ENCODE peak calls at places on chromosomes 4 and X, in nine cellular contexts. G is breast epithelium, Y is lung, H is fibroblast of lung, K is AG10803, A is NT2/D1, D is OCI-LY7, W is lower lobe of right lung, C is coronary artery. T is an unnamed sample.

GRCh38 chr4:176229645-176230044 is 34.3 kb upstream of the SPATA4 start:
- DNase-seq in D (no peak), G (no peak), Y (no peak), H (no peak), A (no peak), C (no peak), K (no peak), W (no peak), T (no peak)

GRCh38 chr4:163693776-163694175 is 199.3 kb downstream of the TMA16 start:
- DNase-seq in H (peak; percentile 53), D (no peak), W (no peak), G (no peak), A (no peak), C (no peak), K (no peak), Y (no peak), T (no peak)

GRCh38 chr4:10205223-10205622 is 88.6 kb upstream of the WDR1 start:
- DNase-seq in D (no peak), G (no peak), C (no peak), H (no peak), Y (no peak), K (peak; percentile 21), A (no peak), W (no peak), T (no peak)

GRCh38 chr4:102862016-102862415 is 6.8 kb upstream of the CISD2 start:
- DNase-seq in K (no peak), A (no peak), C (no peak), W (no peak), G (no peak), Y (no peak), H (no peak), D (no peak), T (no peak)

GRCh38 chr4:158884280-158884679 is 115.5 kb downstream of the FNIP2 start:
- DNase-seq in K (peak; percentile 14), H (no peak), D (no peak), C (no peak), Y (no peak), G (no peak), W (no peak), A (no peak), T (no peak)

GRCh38 chrX:13180807-13181206 is 136.4 kb upstream of the FAM9C start:
- DNase-seq in Y (no peak), C (no peak), K (peak; percentile 64), D (no peak), G (no peak), H (peak; percentile 51), W (no peak), A (no peak), T (no peak)

GRCh38 chrX:23803931-23804381 is 21.0 kb downstream of the SAT1 start:
- DNase-seq in C (no peak), K (peak; percentile 60), D (no peak), H (peak; percentile 76), G (peak; percentile 51), A (no peak), W (peak; percentile 45), Y (peak; percentile 56), T (no peak)

GRCh38 chrX:73868916-73869315 is 305.9 kb downstream of the CHIC1 start:
- DNase-seq in W (no peak), H (no peak), D (no peak), A (no peak), Y (no peak), K (no peak), G (no peak), C (no peak), T (no peak)

GRCh38 chrX:110442631-110443030 is 84.0 kb downstream of the RTL9 start:
- DNase-seq in W (no peak), C (no peak), D (peak; percentile 8), G (no peak), K (peak; percentile 11), Y (no peak), A (no peak), H (peak; percentile 10), T (peak; percentile 31)

GRCh38 chrX:8245411-8245810 is 74.3 kb upstream of the VCX2 start:
- DNase-seq in H (no peak), G (no peak), A (no peak), K (no peak), C (no peak), W (no peak), Y (no peak), D (no peak), T (no peak)

DNA sequence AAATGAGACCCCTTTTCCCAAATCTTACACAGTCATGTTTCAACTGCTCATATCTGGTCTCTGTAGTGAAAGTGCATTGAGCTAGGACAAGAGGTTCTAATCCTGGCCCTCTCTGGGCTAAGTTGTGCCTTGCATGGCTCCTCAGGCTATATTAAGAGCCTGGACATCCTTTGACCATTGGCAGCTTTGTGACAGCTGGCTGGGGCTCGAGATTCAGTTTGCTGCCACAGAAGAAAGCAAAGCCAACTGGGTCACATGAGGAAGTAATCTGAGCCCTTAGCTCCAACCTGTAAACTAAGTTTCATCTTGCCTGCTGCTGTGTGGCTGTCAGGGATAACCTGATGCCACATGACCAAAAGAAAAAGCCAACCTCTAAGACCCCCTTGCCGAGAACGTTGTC is 51.8 kb upstream of the JADE1 start:
- DNase-seq in K (peak; percentile 3), W (no peak), A (no peak), Y (no peak), G (no peak), C (peak; percentile 77), D (peak; percentile 5), H (peak; percentile 38), T (peak; percentile 81)
- H3K4me3 ChIP-seq in K (no peak overlapping the region), W (no peak overlapping the region), A (no peak overlapping the region), Y (no peak overlapping the region), G (no peak overlapping the region), C (no peak overlapping the region), D (no peak overlapping the region), H (no peak overlapping the region), T (no peak overlapping the region)

GRCh38 chrX:119756926-119757635 is 1.3 kb upstream of the SOWAHD start:
- DNase-seq in Y (no peak), D (peak; percentile 40), H (no peak), G (no peak), W (no peak), A (no peak), C (no peak), K (no peak), T (no peak)

GRCh38 chrX:119759333-119759766 is 962 bp downstream of the SOWAHD start:
- DNase-seq in G (no peak), W (no peak), A (no peak), H (no peak), D (no peak), K (no peak), C (no peak), Y (no peak), T (no peak)

GRCh38 chrX:119757646-119757978 is 776 bp upstream of the SOWAHD start:
- DNase-seq in W (no peak), G (no peak), A (no peak), K (no peak), C (no peak), Y (no peak), D (no peak), H (no peak), T (no peak)

GRCh38 chrX:119758682-119759332 is 419 bp downstream of the SOWAHD start:
- DNase-seq in C (no peak), W (no peak), D (no peak), G (no peak), Y (no peak), K (no peak), H (no peak), A (no peak), T (peak; percentile 25)

GRCh38 chrX:119757979-119758681 is at the start of gene SOWAHD:
- DNase-seq in A (no peak), H (peak; percentile 21), W (peak; percentile 63), C (no peak), G (no peak), K (no peak), D (peak; percentile 39), Y (no peak), T (peak; percentile 29)
- H3K4me3 ChIP-seq in A (peak within 1 kb of the TSS; percentile 58), H (peak within 1 kb of the TSS; percentile 26), W (peak within 1 kb of the TSS; percentile 61), C (peak within 1 kb of the TSS; percentile 72), G (peak within 1 kb of the TSS; percentile 65), K (peak within 1 kb of the TSS; percentile 51), D (peak within 1 kb of the TSS; percentile 65), Y (peak within 1 kb of the TSS; percentile 30), T (peak within 1 kb of the TSS; percentile 53)

GRCh38 chrX:40169193-40170086 is 71.7 kb upstream of the BCOR start:
- DNase-seq in K (peak; percentile 49), A (peak; percentile 88), H (peak; percentile 81), D (peak; percentile 92), W (peak; percentile 69), Y (no peak), G (no peak), C (peak; percentile 70), T (peak; percentile 80)

GRCh38 chrX:40168183-40169015 is 70.6 kb upstream of the BCOR start:
- DNase-seq in W (no peak), D (peak; percentile 75), C (peak; percentile 66), K (no peak), A (no peak), Y (no peak), G (no peak), H (no peak), T (no peak)

GRCh38 chrX:40165861-40166260 is 68.1 kb upstream of the BCOR start:
- DNase-seq in C (no peak), H (no peak), W (no peak), A (no peak), G (no peak), D (no peak), Y (no peak), K (no peak), T (no peak)

GRCh38 chrX:40166582-40166981 is 68.8 kb upstream of the BCOR start:
- DNase-seq in K (peak; percentile 76), A (no peak), W (no peak), C (no peak), D (peak; percentile 80), Y (no peak), H (no peak), G (no peak), T (peak; percentile 74)

DNA sequence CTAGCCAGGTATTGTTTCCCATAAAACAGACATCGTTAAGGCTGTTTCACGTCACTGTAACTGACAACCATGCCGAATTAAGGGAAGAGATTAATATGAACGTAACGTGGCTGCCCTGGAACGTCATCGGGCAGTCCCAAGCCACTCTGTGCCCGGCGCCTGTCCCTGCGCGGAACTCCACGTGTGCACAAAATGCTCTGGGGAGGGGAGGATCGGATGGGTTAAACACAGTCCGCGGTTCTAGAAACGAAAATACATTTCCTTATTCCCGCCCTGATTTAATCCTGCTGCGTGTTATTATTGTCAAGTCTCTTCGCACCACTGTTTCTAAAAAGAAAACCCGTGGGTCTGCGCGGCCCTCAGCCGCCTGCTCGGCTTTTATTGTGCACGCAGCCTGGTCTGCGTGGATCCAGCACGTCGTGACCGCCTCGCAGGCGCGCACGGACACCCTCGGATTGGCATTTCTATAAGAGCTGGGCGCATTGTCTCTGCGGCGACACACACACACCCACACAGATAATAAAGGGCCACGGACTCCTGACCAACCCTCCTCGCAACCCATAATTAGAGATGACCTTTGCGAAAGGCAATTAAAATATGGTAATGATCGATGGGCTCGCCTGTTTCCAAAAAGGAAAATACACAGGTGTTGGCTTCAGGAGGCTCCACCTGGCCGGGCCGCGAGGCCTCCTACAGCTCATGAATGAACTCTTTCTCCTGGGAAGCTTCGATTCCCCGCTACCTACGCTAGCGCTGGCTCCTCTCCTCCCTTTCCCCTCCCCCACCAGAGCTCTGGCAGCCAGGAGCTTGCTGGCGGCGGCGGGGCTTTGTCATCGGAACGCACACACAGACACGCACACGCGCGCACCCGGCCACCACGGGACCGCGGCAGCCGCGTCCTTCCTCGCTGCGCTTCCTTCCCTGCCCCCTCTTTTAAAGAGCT is 69.8 kb upstream of the BCOR start:
- DNase-seq in C (peak; percentile 76), W (no peak), D (peak; percentile 37), Y (no peak), G (no peak), A (no peak), K (no peak), H (no peak), T (peak; percentile 70)
- H3K4me3 ChIP-seq in C (peak overlapping the region; percentile 67), W (peak overlapping the region; percentile 50), D (peak overlapping the region; percentile 60), Y (no peak overlapping the region), G (peak overlapping the region; percentile 57), A (peak overlapping the region; percentile 39), K (peak overlapping the region; percentile 41), H (peak overlapping the region; percentile 2), T (peak overlapping the region; percentile 31)

GRCh38 chrX:154490021-154490413 is 412 bp downstream of the SLC10A3 start:
- DNase-seq in Y (no peak), C (no peak), A (no peak), W (no peak), G (no peak), K (peak; percentile 43), D (peak; percentile 52), H (peak; percentile 60), T (no peak)
- H3K4me3 ChIP-seq in Y (peak overlapping the region; percentile 60), C (peak overlapping the region; percentile 72), A (peak overlapping the region; percentile 34), W (peak overlapping the region; percentile 63), G (peak overlapping the region; percentile 83), K (peak overlapping the region; percentile 68), D (peak overlapping the region; percentile 79), H (peak overlapping the region; percentile 33), T (peak overlapping the region; percentile 56)

T was measured in WERI-Rb-1.